ENCODE peak calls at places on chromosomes 4 and X, in five cellular contexts. One of them, this sample, is unnamed. For H3K27me3 and H3K4me1, the result is how much of the 10 kb centered on the place peaks cover.

GRCh38 chrX:115696039-115696438 is 135.1 kb downstream of the PLS3 start:
- DNase-seq in CD8-positive, alpha-beta T cell: no peak
- DNase-seq in IMR-90: no peak
- DNase-seq in thyroid gland: no peak
- DNase-seq in psoas muscle: no peak
- DNase-seq in this sample: no peak

GRCh38 chrX:85003655-85004244 is at the start of gene APOOL:
- DNase-seq in CD8-positive, alpha-beta T cell: peak
- DNase-seq in psoas muscle: peak
- DNase-seq in thyroid gland: peak
- DNase-seq in IMR-90: peak
- DNase-seq in this sample: peak

GRCh38 chrX:148593146-148593545 is 92.7 kb downstream of the AFF2 start:
- DNase-seq in thyroid gland: no peak
- DNase-seq in IMR-90: no peak
- DNase-seq in psoas muscle: no peak
- DNase-seq in CD8-positive, alpha-beta T cell: no peak
- DNase-seq in this sample: no peak

GRCh38 chrX:102832661-102833060 is 104.4 kb upstream of the RAB40AL start:
- DNase-seq in CD8-positive, alpha-beta T cell: no peak
- DNase-seq in thyroid gland: peak
- DNase-seq in psoas muscle: no peak
- DNase-seq in IMR-90: peak
- DNase-seq in this sample: no peak

GRCh38 chrX:132488092-132488749 is 617 bp downstream of the MBNL3 start:
- DNase-seq in IMR-90: peak
- DNase-seq in thyroid gland: peak
- DNase-seq in CD8-positive, alpha-beta T cell: peak
- DNase-seq in psoas muscle: no peak
- DNase-seq in this sample: no peak

GRCh38 chr4:38067499-38067898 is 107.3 kb downstream of the PTTG2 start:
- DNase-seq in IMR-90: no peak
- DNase-seq in thyroid gland: no peak
- DNase-seq in CD8-positive, alpha-beta T cell: no peak
- DNase-seq in psoas muscle: no peak
- DNase-seq in this sample: no peak

GRCh38 chr4:17512973-17513665 is 1.2 kb upstream of the QDPR start:
- DNase-seq in IMR-90: no peak
- DNase-seq in psoas muscle: no peak
- DNase-seq in CD8-positive, alpha-beta T cell: no peak
- DNase-seq in thyroid gland: no peak
- DNase-seq in this sample: no peak

GRCh38 chr4:169345207-169345788 is 74.5 kb upstream of the SH3RF1 start:
- DNase-seq in CD8-positive, alpha-beta T cell: no peak
- DNase-seq in IMR-90: peak
- DNase-seq in psoas muscle: no peak
- DNase-seq in thyroid gland: no peak
- DNase-seq in this sample: no peak

GRCh38 chrX:150517303-150517896 is 51.0 kb upstream of the MTM1 start:
- DNase-seq in psoas muscle: no peak
- DNase-seq in IMR-90: peak
- DNase-seq in CD8-positive, alpha-beta T cell: no peak
- DNase-seq in thyroid gland: no peak
- DNase-seq in this sample: no peak

GRCh38 chr4:11313157-11313943 is 115.3 kb downstream of the HS3ST1 start:
- DNase-seq in IMR-90: no peak
- DNase-seq in psoas muscle: no peak
- DNase-seq in thyroid gland: no peak
- DNase-seq in CD8-positive, alpha-beta T cell: no peak
- DNase-seq in this sample: no peak

GRCh38 chr4:76951333-76952033 is 1.9 kb downstream of the SEPTIN11 start:
- DNase-seq in psoas muscle: no peak
- DNase-seq in thyroid gland: no peak
- DNase-seq in IMR-90: no peak
- DNase-seq in CD8-positive, alpha-beta T cell: no peak
- DNase-seq in this sample: no peak

GRCh38 chr4:150682126-150682525 is 100.2 kb downstream of the MAB21L2 start:
- DNase-seq in CD8-positive, alpha-beta T cell: no peak
- DNase-seq in IMR-90: no peak
- DNase-seq in psoas muscle: no peak
- DNase-seq in thyroid gland: no peak
- DNase-seq in this sample: no peak

GRCh38 chrX:16867947-16868346 is 2.2 kb downstream of the RBBP7 start:
- DNase-seq in thyroid gland: no peak
- DNase-seq in CD8-positive, alpha-beta T cell: no peak
- DNase-seq in psoas muscle: no peak
- DNase-seq in IMR-90: no peak
- DNase-seq in this sample: no peak

GRCh38 chr4:11748169-11748872 is 319.6 kb upstream of the HS3ST1 start:
- DNase-seq in IMR-90: peak
- DNase-seq in CD8-positive, alpha-beta T cell: no peak
- DNase-seq in psoas muscle: no peak
- DNase-seq in thyroid gland: no peak
- DNase-seq in this sample: no peak

GRCh38 chr4:150164956-150165355 is 86.7 kb downstream of the DCLK2 start:
- DNase-seq in IMR-90: no peak
- DNase-seq in thyroid gland: no peak
- DNase-seq in psoas muscle: no peak
- DNase-seq in CD8-positive, alpha-beta T cell: no peak
- DNase-seq in this sample: no peak

GRCh38 chrX:6095469-6095868 is 133.2 kb downstream of the NLGN4X start:
- DNase-seq in thyroid gland: no peak
- DNase-seq in CD8-positive, alpha-beta T cell: no peak
- DNase-seq in IMR-90: no peak
- DNase-seq in psoas muscle: no peak
- DNase-seq in this sample: no peak

GRCh38 chrX:118520206-118520857 is 24.7 kb downstream of the DOCK11 start:
- DNase-seq in thyroid gland: no peak
- DNase-seq in psoas muscle: no peak
- DNase-seq in IMR-90: peak
- DNase-seq in CD8-positive, alpha-beta T cell: no peak
- DNase-seq in this sample: no peak

DNA sequence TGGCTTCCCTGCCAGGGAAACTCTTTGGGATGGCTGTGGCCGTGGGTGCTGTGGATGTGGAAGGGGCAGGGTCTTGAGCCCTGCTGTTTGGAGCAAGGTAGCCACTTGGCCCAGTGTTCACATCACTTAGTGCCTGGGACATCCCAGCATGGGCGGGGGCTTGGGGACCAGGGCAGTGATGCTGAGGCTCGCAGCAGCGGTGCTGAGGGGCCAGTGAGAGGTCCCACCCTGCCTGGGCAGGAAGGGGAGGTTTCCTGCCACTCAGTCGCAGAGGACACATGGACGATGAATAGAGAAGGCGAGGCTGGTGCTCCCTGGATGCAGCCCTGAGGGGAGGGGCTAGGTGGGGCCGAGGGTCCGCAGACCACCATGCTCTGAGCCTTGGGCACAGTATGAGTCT is 25.7 kb downstream of the DOK7 start:
- DNase-seq in psoas muscle: no peak
- DNase-seq in CD8-positive, alpha-beta T cell: no peak
- DNase-seq in IMR-90: no peak
- DNase-seq in thyroid gland: no peak
- DNase-seq in this sample: no peak
- H3K27me3 ChIP-seq in psoas muscle: under half
- H3K27me3 ChIP-seq in CD8-positive, alpha-beta T cell: under half
- H3K27me3 ChIP-seq in IMR-90: under half
- H3K27me3 ChIP-seq in thyroid gland: under half
- H3K27me3 ChIP-seq in this sample: under half

GRCh38 chr4:176788248-176788647 is 4.5 kb downstream of the VEGFC start:
- DNase-seq in psoas muscle: no peak
- DNase-seq in IMR-90: no peak
- DNase-seq in CD8-positive, alpha-beta T cell: no peak
- DNase-seq in thyroid gland: peak
- DNase-seq in this sample: no peak
- H3K27ac ChIP-seq in psoas muscle: peak
- H3K27ac ChIP-seq in IMR-90: peak
- H3K27ac ChIP-seq in CD8-positive, alpha-beta T cell: no peak
- H3K27ac ChIP-seq in thyroid gland: peak
- H3K27ac ChIP-seq in this sample: no peak

GRCh38 chr4:26782830-26783202 is 77.8 kb upstream of the STIM2 start:
- DNase-seq in IMR-90: no peak
- DNase-seq in psoas muscle: no peak
- DNase-seq in thyroid gland: no peak
- DNase-seq in CD8-positive, alpha-beta T cell: no peak
- DNase-seq in this sample: no peak
- H3K4me1 ChIP-seq in IMR-90: under half
- H3K4me1 ChIP-seq in psoas muscle: under half
- H3K4me1 ChIP-seq in thyroid gland: under half
- H3K4me1 ChIP-seq in CD8-positive, alpha-beta T cell: under half
- H3K4me1 ChIP-seq in this sample: under half

DNA sequence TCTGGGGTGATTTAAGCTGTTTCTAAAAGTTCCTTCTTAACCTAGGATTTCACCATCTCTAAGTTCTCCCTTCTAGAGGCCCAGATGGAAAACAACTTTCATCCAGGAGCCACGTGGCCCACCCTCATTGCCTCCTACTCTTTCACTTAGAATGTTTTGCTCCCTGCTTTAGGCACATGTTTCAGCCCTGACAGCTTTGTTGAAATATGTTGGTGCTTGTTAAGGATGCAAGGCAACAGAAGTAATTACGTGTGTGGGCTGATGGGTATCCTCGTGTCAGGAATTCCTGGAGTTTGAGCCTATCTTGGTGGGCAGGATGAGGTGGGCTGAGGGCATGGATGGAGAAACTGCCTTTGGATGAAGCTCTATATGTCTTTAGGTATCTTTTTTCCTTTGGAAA is 131.3 kb downstream of the GUCY2F start:
- DNase-seq in CD8-positive, alpha-beta T cell: no peak
- DNase-seq in psoas muscle: no peak
- DNase-seq in IMR-90: no peak
- DNase-seq in thyroid gland: no peak
- DNase-seq in this sample: no peak
- H3K27me3 ChIP-seq in CD8-positive, alpha-beta T cell: under half
- H3K27me3 ChIP-seq in psoas muscle: under half
- H3K27me3 ChIP-seq in IMR-90: under half
- H3K27me3 ChIP-seq in thyroid gland: under half
- H3K27me3 ChIP-seq in this sample: under half

GRCh38 chrX:41293269-41293668 is 40.7 kb upstream of the DDX3X start:
- DNase-seq in CD8-positive, alpha-beta T cell: no peak
- DNase-seq in psoas muscle: no peak
- DNase-seq in thyroid gland: peak
- DNase-seq in IMR-90: no peak
- DNase-seq in this sample: no peak

DNA sequence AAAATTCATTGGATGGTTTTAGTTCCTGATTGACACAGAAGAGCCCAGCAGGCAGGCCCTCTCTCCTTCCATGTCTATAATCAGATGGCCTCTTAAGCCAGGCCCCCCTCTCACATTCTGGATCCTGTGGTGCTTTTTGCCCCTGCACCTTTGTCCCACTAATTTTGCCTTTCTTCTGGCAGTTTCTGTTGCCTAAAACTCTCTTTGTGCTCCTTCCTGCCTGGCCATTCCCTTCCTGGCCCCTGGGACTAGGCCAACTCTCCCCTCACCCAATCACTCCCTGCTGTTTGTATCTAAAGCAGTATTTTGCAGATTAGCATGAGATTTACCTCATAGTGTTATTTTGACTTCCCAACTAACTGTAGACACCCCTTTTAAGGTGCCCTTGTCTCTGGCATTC is 42.7 kb upstream of the DDX3X start:
- DNase-seq in psoas muscle: no peak
- DNase-seq in CD8-positive, alpha-beta T cell: no peak
- DNase-seq in thyroid gland: no peak
- DNase-seq in IMR-90: no peak
- DNase-seq in this sample: no peak
- H3K27ac ChIP-seq in psoas muscle: no peak
- H3K27ac ChIP-seq in CD8-positive, alpha-beta T cell: no peak
- H3K27ac ChIP-seq in thyroid gland: no peak
- H3K27ac ChIP-seq in IMR-90: no peak
- H3K27ac ChIP-seq in this sample: no peak

DNA sequence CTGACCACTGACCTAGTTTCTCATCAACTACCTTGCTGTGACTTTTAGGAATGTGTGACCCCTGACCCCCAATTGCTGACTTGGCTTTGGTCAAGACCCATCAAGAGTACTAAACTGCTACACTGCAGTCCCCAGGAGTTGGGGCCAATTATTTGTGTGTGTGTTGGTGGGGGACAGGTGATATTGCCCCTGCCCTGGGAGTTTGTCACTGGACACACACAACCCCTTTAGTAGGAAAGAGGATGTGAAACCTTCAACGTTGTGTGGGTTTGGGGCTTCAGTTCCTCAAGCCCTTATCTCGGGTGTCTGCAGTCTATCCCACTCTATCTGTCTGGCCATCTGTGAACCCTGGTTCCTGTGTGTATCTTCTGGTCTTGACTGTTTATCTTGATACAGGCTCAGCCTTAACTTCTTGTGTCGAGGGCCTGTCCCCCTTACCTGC is 6.5 kb downstream of the SASH3 start:
- DNase-seq in IMR-90: no peak
- DNase-seq in thyroid gland: no peak
- DNase-seq in CD8-positive, alpha-beta T cell: no peak
- DNase-seq in psoas muscle: no peak
- DNase-seq in this sample: no peak
- H3K4me1 ChIP-seq in IMR-90: under half
- H3K4me1 ChIP-seq in thyroid gland: under half
- H3K4me1 ChIP-seq in CD8-positive, alpha-beta T cell: under half
- H3K4me1 ChIP-seq in psoas muscle: under half
- H3K4me1 ChIP-seq in this sample: under half

GRCh38 chrX:108001218-108001814 is 19.1 kb upstream of the TEX13B start:
- DNase-seq in thyroid gland: peak
- DNase-seq in CD8-positive, alpha-beta T cell: no peak
- DNase-seq in IMR-90: peak
- DNase-seq in psoas muscle: no peak
- DNase-seq in this sample: no peak
- H3K27me3 ChIP-seq in thyroid gland: under half
- H3K27me3 ChIP-seq in CD8-positive, alpha-beta T cell: under half
- H3K27me3 ChIP-seq in IMR-90: under half
- H3K27me3 ChIP-seq in psoas muscle: under half
- H3K27me3 ChIP-seq in this sample: under half

DNA sequence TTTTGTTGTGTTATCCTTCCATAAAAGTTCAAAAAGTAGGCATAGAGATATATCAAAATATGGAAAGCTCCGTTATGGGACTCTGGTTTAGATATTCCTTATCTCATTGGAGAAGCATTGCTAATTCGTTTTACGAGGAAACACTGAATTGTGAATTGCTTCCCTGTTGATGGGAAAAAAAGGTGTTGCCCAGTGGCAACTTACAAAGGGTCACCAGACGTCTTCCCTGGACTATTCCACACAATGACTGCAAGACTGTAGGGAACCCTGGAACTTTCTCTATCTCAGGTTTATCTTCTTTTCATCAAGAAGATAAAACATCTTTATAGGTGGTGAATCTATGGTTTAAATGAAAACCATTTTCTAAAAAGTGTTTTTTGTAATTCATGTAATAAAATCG is 137.7 kb downstream of the MID1 start:
- DNase-seq in thyroid gland: no peak
- DNase-seq in IMR-90: no peak
- DNase-seq in CD8-positive, alpha-beta T cell: no peak
- DNase-seq in psoas muscle: no peak
- DNase-seq in this sample: no peak
- H3K27ac ChIP-seq in thyroid gland: peak
- H3K27ac ChIP-seq in IMR-90: no peak
- H3K27ac ChIP-seq in CD8-positive, alpha-beta T cell: no peak
- H3K27ac ChIP-seq in psoas muscle: no peak
- H3K27ac ChIP-seq in this sample: no peak

DNA sequence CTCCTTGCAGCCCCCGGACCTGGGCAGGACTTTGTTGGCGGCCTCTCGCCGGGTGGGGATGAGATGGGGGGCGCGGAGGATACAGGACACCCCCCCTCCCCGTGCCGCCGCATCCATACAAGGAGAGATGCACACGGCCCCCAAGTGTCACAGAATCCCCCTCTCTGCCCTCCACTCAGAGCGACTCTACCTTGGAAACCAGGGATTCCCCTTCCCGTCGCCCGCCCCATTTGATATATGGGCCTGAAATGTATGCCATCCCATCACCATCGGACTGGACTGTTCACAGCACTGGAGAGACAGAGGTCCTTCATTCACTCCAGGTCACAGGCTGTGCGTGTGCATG is 426 bp downstream of the PORCN start:
- DNase-seq in psoas muscle: no peak
- DNase-seq in thyroid gland: no peak
- DNase-seq in IMR-90: no peak
- DNase-seq in CD8-positive, alpha-beta T cell: no peak
- DNase-seq in this sample: no peak
- H3K4me1 ChIP-seq in psoas muscle: under half
- H3K4me1 ChIP-seq in thyroid gland: under half
- H3K4me1 ChIP-seq in IMR-90: under half
- H3K4me1 ChIP-seq in CD8-positive, alpha-beta T cell: under half
- H3K4me1 ChIP-seq in this sample: under half

This sample was measured in tibial nerve.